ENCODE peak calls at places on chromosome 6, in seven cellular contexts. K is A673; W is HAP-1; D is CD8-positive, alpha-beta T cell; H is mammary epithelial cell; P is SJCRH30; F is PC-3. V is an unnamed sample.

GRCh38 chr6:109318328-109318876 is 63.9 kb downstream of the CD164 start:
- DNase-seq in K (no peak), W (no peak), D (no peak), H (no peak), P (peak; percentile 80), F (no peak), V (no peak)

GRCh38 chr6:72022830-72023229 is 136.5 kb downstream of the RIMS1 start:
- DNase-seq in K (no peak), W (no peak), D (no peak), H (no peak), P (no peak), F (no peak), V (no peak)

GRCh38 chr6:138562691-138563090 is 63.4 kb upstream of the NHSL1 start:
- DNase-seq in K (no peak), W (no peak), D (no peak), H (no peak), P (no peak), F (no peak), V (no peak)

GRCh38 chr6:55175778-55176084 is 1.4 kb downstream of the HCRTR2 start:
- DNase-seq in K (no peak), W (no peak), D (no peak), H (no peak), P (no peak), F (no peak), V (no peak)

GRCh38 chr6:73866305-73866704 is 170.3 kb downstream of the CD109 start:
- DNase-seq in K (no peak), W (no peak), D (no peak), H (no peak), P (no peak), F (no peak), V (no peak)

GRCh38 chr6:81925201-81925600 is 172.7 kb upstream of the TENT5A start:
- DNase-seq in K (no peak), W (no peak), D (no peak), H (no peak), P (no peak), F (no peak), V (no peak)

GRCh38 chr6:48476257-48476656 is 365.3 kb upstream of the PTCHD4 start:
- DNase-seq in K (peak; percentile 2), W (no peak), D (no peak), H (peak; percentile 40), P (peak; percentile 1), F (peak; percentile 41), V (no peak)

GRCh38 chr6:165110871-165111270 is 198.5 kb downstream of the C6orf118 start:
- DNase-seq in K (no peak), W (no peak), D (no peak), H (no peak), P (no peak), F (no peak), V (no peak)

GRCh38 chr6:53369876-53370515 is 21.2 kb upstream of the ELOVL5 start:
- DNase-seq in K (peak; percentile 19), W (no peak), D (no peak), H (no peak), P (peak; percentile 11), F (no peak), V (no peak)

GRCh38 chr6:9250852-9251251 is 815.5 kb upstream of the SLC35B3 start:
- DNase-seq in K (peak; percentile 59), W (peak; percentile 32), D (no peak), H (peak; percentile 61), P (peak; percentile 75), F (peak; percentile 84), V (no peak)

GRCh38 chr6:2733736-2734480 is 16.8 kb downstream of the MYLK4 start:
- DNase-seq in K (no peak), W (no peak), D (no peak), H (no peak), P (no peak), F (no peak), V (no peak)

GRCh38 chr6:132687306-132687705 is 26.5 kb downstream of the VNN1 start:
- DNase-seq in K (no peak), W (no peak), D (no peak), H (peak; percentile 84), P (no peak), F (peak; percentile 80), V (no peak)

GRCh38 chr6:21804941-21805610 is 211.5 kb downstream of the SOX4 start:
- DNase-seq in K (peak; percentile 56), W (no peak), D (no peak), H (no peak), P (no peak), F (no peak), V (no peak)

GRCh38 chr6:134449004-134449403 is 131.1 kb upstream of the SGK1 start:
- DNase-seq in K (no peak), W (no peak), D (no peak), H (no peak), P (no peak), F (no peak), V (no peak)

GRCh38 chr6:135146160-135146920 is 34.8 kb upstream of the MYB start:
- DNase-seq in K (peak; percentile 51), W (no peak), D (no peak), H (peak; percentile 47), P (peak; percentile 26), F (peak; percentile 11), V (no peak)

GRCh38 chr6:28734443-28734959 is 189.3 kb downstream of the TRIM27 start:
- DNase-seq in K (no peak), W (no peak), D (no peak), H (no peak), P (no peak), F (no peak), V (no peak)
- H3K4me3 ChIP-seq in K (peak overlapping the region; percentile 36), W (no peak overlapping the region), D (no peak overlapping the region), H (peak overlapping the region; percentile 48), P (no peak overlapping the region), F (no peak overlapping the region), V (no peak overlapping the region)

GRCh38 chr6:26218824-26219223 is 131.6 kb downstream of the HFE start:
- DNase-seq in K (no peak), W (no peak), D (no peak), H (no peak), P (no peak), F (no peak), V (no peak)
- H3K27me3 ChIP-seq in K (no peaks in the 10 kb centered on the region), W (no peaks in the 10 kb centered on the region), D (no peaks in the 10 kb centered on the region), H (no peaks in the 10 kb centered on the region), P (no peaks in the 10 kb centered on the region), F (no peaks in the 10 kb centered on the region), V (no peaks in the 10 kb centered on the region)

GRCh38 chr6:169629256-169629655 is 72.6 kb downstream of the WDR27 start:
- DNase-seq in K (no peak), W (no peak), D (no peak), H (no peak), P (no peak), F (no peak), V (no peak)
- H3K36me3 ChIP-seq in K (no peaks in the 10 kb centered on the region), W (peaks cover 4% of the 10 kb centered on the region), D (peaks cover 3% of the 10 kb centered on the region), H (no peaks in the 10 kb centered on the region), P (peaks cover 9% of the 10 kb centered on the region), F (no peaks in the 10 kb centered on the region), V (peaks cover 31% of the 10 kb centered on the region)

GRCh38 chr6:24358219-24358821 is 461 bp upstream of the DCDC2 start:
- DNase-seq in K (peak; percentile 66), W (no peak), D (no peak), H (no peak), P (no peak), F (no peak), V (no peak)

GRCh38 chr6:24359640-24360454 is 2.0 kb upstream of the DCDC2 start:
- DNase-seq in K (peak; percentile 98), W (peak; percentile 95), D (peak; percentile 74), H (peak; percentile 74), P (peak; percentile 87), F (peak; percentile 93), V (peak; percentile 95)

GRCh38 chr6:24357336-24358218 is at the start of gene DCDC2:
- DNase-seq in K (peak; percentile 64), W (no peak), D (peak; percentile 34), H (peak; percentile 51), P (no peak), F (no peak), V (peak; percentile 6)

GRCh38 chr6:24355422-24355821 is 2.4 kb downstream of the DCDC2 start:
- DNase-seq in K (peak; percentile 56), W (no peak), D (no peak), H (no peak), P (no peak), F (no peak), V (no peak)

GRCh38 chr6:24356310-24357035 is 1.4 kb downstream of the DCDC2 start:
- DNase-seq in K (peak; percentile 83), W (no peak), D (no peak), H (no peak), P (no peak), F (no peak), V (no peak)
- H3K4me3 ChIP-seq in K (peak overlapping the region; percentile 57), W (no peak overlapping the region), D (no peak overlapping the region), H (no peak overlapping the region), P (no peak overlapping the region), F (no peak overlapping the region), V (no peak overlapping the region)

GRCh38 chr6:27650620-27651370 is 177.9 kb upstream of the ZNF184 start:
- DNase-seq in K (peak; percentile 86), W (peak; percentile 88), D (no peak), H (peak; percentile 74), P (peak; percentile 61), F (peak; percentile 92), V (peak; percentile 71)
- H3K27me3 ChIP-seq in K (no peaks in the 10 kb centered on the region), W (no peaks in the 10 kb centered on the region), D (peaks cover 15% of the 10 kb centered on the region), H (no peaks in the 10 kb centered on the region), P (no peaks in the 10 kb centered on the region), F (no peaks in the 10 kb centered on the region), V (no peaks in the 10 kb centered on the region)

DNA sequence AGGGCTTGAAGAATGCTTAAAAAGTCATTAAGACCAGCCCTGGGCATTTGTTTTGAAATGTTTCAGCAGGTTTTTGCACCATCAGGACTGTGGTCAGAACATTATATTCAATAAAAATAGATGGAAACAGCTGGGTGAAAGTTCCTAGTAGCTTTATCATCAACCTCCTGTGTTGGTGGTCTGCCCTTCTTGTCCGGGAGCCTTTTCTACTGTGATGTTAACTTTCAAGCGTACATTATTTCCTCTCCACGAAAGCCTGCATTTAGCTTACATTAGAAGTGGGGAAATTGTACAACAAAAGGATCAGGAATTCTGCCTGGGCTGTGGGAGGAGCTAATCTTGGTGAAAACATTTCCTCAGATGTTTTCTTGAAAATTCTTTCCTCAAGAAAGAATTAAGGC is 71.1 kb downstream of the LAMA4 start:
- DNase-seq in K (no peak), W (no peak), D (no peak), H (no peak), P (peak; percentile 94), F (no peak), V (no peak)
- H3K36me3 ChIP-seq in K (no peaks in the 10 kb centered on the region), W (no peaks in the 10 kb centered on the region), D (no peaks in the 10 kb centered on the region), H (no peaks in the 10 kb centered on the region), P (no peaks in the 10 kb centered on the region), F (no peaks in the 10 kb centered on the region), V (no peaks in the 10 kb centered on the region)